ENCODE peak calls at places on chromosomes 11 and 22, in six cellular contexts. One of them, this sample, is unnamed.

GRCh38 chr11:39341461-39341860 is 2118.0 kb downstream of the LRRC4C start:
- DNase-seq in dorsolateral prefrontal cortex: no peak
- DNase-seq in NCI-H1105 treated with DMSO at 0.1 percent for 48 hours: no peak
- DNase-seq in B cell: no peak
- DNase-seq in SW 1271: no peak
- DNase-seq in stimulated activated CD4-positive, alpha-beta T cell treated with anti-CD3 and anti-CD28 coated beads, Interleukin-2, amount 100 ng/mL, for 24 hours: no peak
- DNase-seq in this sample: no peak

GRCh38 chr22:43198936-43199335 is 12.0 kb upstream of the TTLL12 start:
- DNase-seq in dorsolateral prefrontal cortex: no peak
- DNase-seq in NCI-H1105 treated with DMSO at 0.1 percent for 48 hours: no peak
- DNase-seq in B cell: no peak
- DNase-seq in SW 1271: no peak
- DNase-seq in stimulated activated CD4-positive, alpha-beta T cell treated with anti-CD3 and anti-CD28 coated beads, Interleukin-2, amount 100 ng/mL, for 24 hours: no peak
- DNase-seq in this sample: no peak

GRCh38 chr11:34148504-34149165 is 43.2 kb downstream of the NAT10 start:
- DNase-seq in dorsolateral prefrontal cortex: no peak
- DNase-seq in NCI-H1105 treated with DMSO at 0.1 percent for 48 hours: no peak
- DNase-seq in B cell: no peak
- DNase-seq in SW 1271: no peak
- DNase-seq in stimulated activated CD4-positive, alpha-beta T cell treated with anti-CD3 and anti-CD28 coated beads, Interleukin-2, amount 100 ng/mL, for 24 hours: no peak
- DNase-seq in this sample: no peak

GRCh38 chr11:64809781-64810241 is 540 bp downstream of the MEN1 start:
- DNase-seq in dorsolateral prefrontal cortex: peak
- DNase-seq in NCI-H1105 treated with DMSO at 0.1 percent for 48 hours: peak
- DNase-seq in B cell: peak
- DNase-seq in SW 1271: peak
- DNase-seq in stimulated activated CD4-positive, alpha-beta T cell treated with anti-CD3 and anti-CD28 coated beads, Interleukin-2, amount 100 ng/mL, for 24 hours: no peak
- DNase-seq in this sample: no peak

GRCh38 chr11:120643254-120643653 is 131.7 kb downstream of the GRIK4 start:
- DNase-seq in dorsolateral prefrontal cortex: no peak
- DNase-seq in NCI-H1105 treated with DMSO at 0.1 percent for 48 hours: no peak
- DNase-seq in B cell: no peak
- DNase-seq in SW 1271: no peak
- DNase-seq in stimulated activated CD4-positive, alpha-beta T cell treated with anti-CD3 and anti-CD28 coated beads, Interleukin-2, amount 100 ng/mL, for 24 hours: no peak
- DNase-seq in this sample: no peak

GRCh38 chr22:24302591-24302990 is 32.0 kb downstream of the SPECC1L start:
- DNase-seq in dorsolateral prefrontal cortex: no peak
- DNase-seq in NCI-H1105 treated with DMSO at 0.1 percent for 48 hours: no peak
- DNase-seq in B cell: no peak
- DNase-seq in SW 1271: no peak
- DNase-seq in stimulated activated CD4-positive, alpha-beta T cell treated with anti-CD3 and anti-CD28 coated beads, Interleukin-2, amount 100 ng/mL, for 24 hours: no peak
- DNase-seq in this sample: no peak

GRCh38 chr11:76030973-76031590 is 175.2 kb downstream of the WNT11 start:
- DNase-seq in dorsolateral prefrontal cortex: no peak
- DNase-seq in NCI-H1105 treated with DMSO at 0.1 percent for 48 hours: no peak
- DNase-seq in B cell: no peak
- DNase-seq in SW 1271: no peak
- DNase-seq in stimulated activated CD4-positive, alpha-beta T cell treated with anti-CD3 and anti-CD28 coated beads, Interleukin-2, amount 100 ng/mL, for 24 hours: no peak
- DNase-seq in this sample: no peak

GRCh38 chr11:126112547-126112946 is 49.9 kb upstream of the CDON start:
- DNase-seq in dorsolateral prefrontal cortex: no peak
- DNase-seq in NCI-H1105 treated with DMSO at 0.1 percent for 48 hours: no peak
- DNase-seq in B cell: no peak
- DNase-seq in SW 1271: no peak
- DNase-seq in stimulated activated CD4-positive, alpha-beta T cell treated with anti-CD3 and anti-CD28 coated beads, Interleukin-2, amount 100 ng/mL, for 24 hours: no peak
- DNase-seq in this sample: no peak

GRCh38 chr11:37812281-37812880 is 1214.3 kb upstream of the RAG2 start:
- DNase-seq in dorsolateral prefrontal cortex: no peak
- DNase-seq in NCI-H1105 treated with DMSO at 0.1 percent for 48 hours: no peak
- DNase-seq in B cell: no peak
- DNase-seq in SW 1271: no peak
- DNase-seq in stimulated activated CD4-positive, alpha-beta T cell treated with anti-CD3 and anti-CD28 coated beads, Interleukin-2, amount 100 ng/mL, for 24 hours: no peak
- DNase-seq in this sample: no peak

GRCh38 chr22:47371263-47372090 is 609.0 kb downstream of the TBC1D22A start:
- DNase-seq in dorsolateral prefrontal cortex: no peak
- DNase-seq in NCI-H1105 treated with DMSO at 0.1 percent for 48 hours: no peak
- DNase-seq in B cell: no peak
- DNase-seq in SW 1271: no peak
- DNase-seq in stimulated activated CD4-positive, alpha-beta T cell treated with anti-CD3 and anti-CD28 coated beads, Interleukin-2, amount 100 ng/mL, for 24 hours: no peak
- DNase-seq in this sample: no peak

GRCh38 chr11:66124564-66124963 is 54.5 kb downstream of the PACS1 start:
- DNase-seq in dorsolateral prefrontal cortex: no peak
- DNase-seq in NCI-H1105 treated with DMSO at 0.1 percent for 48 hours: no peak
- DNase-seq in B cell: no peak
- DNase-seq in SW 1271: no peak
- DNase-seq in stimulated activated CD4-positive, alpha-beta T cell treated with anti-CD3 and anti-CD28 coated beads, Interleukin-2, amount 100 ng/mL, for 24 hours: no peak
- DNase-seq in this sample: no peak